ENCODE peak calls at places on chromosomes 13 and 19, in ten cellular contexts. I is fibroblast of pulmonary artery; L is AG10803; F is BE2C; B is SK-N-SH; W is left ventricle myocardium inferior; K is CD8-positive, alpha-beta T cell; T is neural progenitor cell; Q is cardiac fibroblast; G is body of pancreas. X is an unnamed sample.

GRCh38 chr13:40801255-40802217 is 12.1 kb downstream of the SLC25A15 start:
- DNase-seq in I (no peak), L (no peak), F (no peak), B (no peak), W (no peak), K (no peak), T (no peak), Q (no peak), G (peak; percentile 40), X (no peak)

GRCh38 chr19:42683917-42684513 is 56.3 kb downstream of the PSG3 start:
- DNase-seq in I (peak; percentile 50), L (peak; percentile 31), F (peak; percentile 25), B (peak; percentile 9), W (no peak), K (no peak), T (peak; percentile 11), Q (peak; percentile 56), G (no peak), X (no peak)

GRCh38 chr19:41484822-41485221 is 41.9 kb downstream of the ERICH4 start:
- DNase-seq in I (no peak), L (no peak), F (no peak), B (no peak), W (no peak), K (no peak), T (no peak), Q (no peak), G (no peak), X (no peak)

GRCh38 chr13:33697936-33698335 is 120.0 kb upstream of the RFC3 start:
- DNase-seq in I (no peak), L (no peak), F (no peak), B (no peak), W (no peak), K (no peak), T (no peak), Q (no peak), G (no peak), X (no peak)

GRCh38 chr13:113559061-113559460 is 25.5 kb upstream of the TFDP1 start:
- DNase-seq in I (no peak), L (no peak), F (no peak), B (no peak), W (no peak), K (no peak), T (no peak), Q (no peak), G (no peak), X (no peak)

GRCh38 chr13:111846396-111847174 is 220.4 kb upstream of the SOX1 start:
- DNase-seq in I (no peak), L (no peak), F (no peak), B (no peak), W (no peak), K (no peak), T (no peak), Q (no peak), G (no peak), X (no peak)

GRCh38 chr19:47415953-47416666 is 3.2 kb downstream of the MEIS3 start:
- DNase-seq in I (no peak), L (no peak), F (no peak), B (no peak), W (no peak), K (no peak), T (no peak), Q (no peak), G (no peak), X (no peak)

GRCh38 chr13:40132249-40132648 is 476.8 kb downstream of the COG6 start:
- DNase-seq in I (no peak), L (no peak), F (no peak), B (no peak), W (no peak), K (no peak), T (no peak), Q (no peak), G (no peak), X (no peak)

GRCh38 chr13:32713397-32713796 is 127.1 kb downstream of the PDS5B start:
- DNase-seq in I (no peak), L (no peak), F (no peak), B (no peak), W (no peak), K (no peak), T (no peak), Q (no peak), G (no peak), X (no peak)

GRCh38 chr19:47755065-47755761 is 9.9 kb downstream of the NOP53 start:
- DNase-seq in I (no peak), L (no peak), F (no peak), B (no peak), W (no peak), K (no peak), T (no peak), Q (no peak), G (no peak), X (no peak)

GRCh38 chr19:55581145-55581827 is 638 bp upstream of the ZNF579 start:
- DNase-seq in I (no peak), L (no peak), F (no peak), B (no peak), W (no peak), K (no peak), T (peak; percentile 49), Q (no peak), G (no peak), X (no peak)

GRCh38 chr19:56076413-56076998 is 44.6 kb downstream of the ZNF787 start:
- DNase-seq in I (peak; percentile 73), L (peak; percentile 45), F (peak; percentile 69), B (peak; percentile 74), W (no peak), K (peak; percentile 16), T (peak; percentile 62), Q (peak; percentile 72), G (peak; percentile 71), X (no peak)

GRCh38 chr13:88802886-88803285 is 1131.7 kb downstream of the SLITRK5 start:
- DNase-seq in I (no peak), L (no peak), F (no peak), B (no peak), W (no peak), K (no peak), T (no peak), Q (no peak), G (no peak), X (no peak)

GRCh38 chr19:1445932-1446712 is 3.8 kb upstream of the APC2 start:
- DNase-seq in I (no peak), L (no peak), F (peak; percentile 82), B (peak; percentile 99), W (no peak), K (no peak), T (peak; percentile 87), Q (no peak), G (no peak), X (no peak)

GRCh38 chr19:17234911-17235617 is 9.0 kb downstream of the OCEL1 start:
- DNase-seq in I (peak; percentile 45), L (peak; percentile 30), F (peak; percentile 55), B (peak; percentile 86), W (peak; percentile 47), K (peak; percentile 24), T (peak; percentile 76), Q (peak; percentile 54), G (peak; percentile 50), X (peak; percentile 77)

GRCh38 chr13:79497852-79498251 is 16.9 kb downstream of the NDFIP2 start:
- DNase-seq in I (no peak), L (no peak), F (no peak), B (no peak), W (no peak), K (no peak), T (no peak), Q (no peak), G (no peak), X (no peak)

GRCh38 chr13:110454227-110454859 is 107.2 kb downstream of the RAB20 start:
- DNase-seq in I (no peak), L (no peak), F (no peak), B (no peak), W (no peak), K (no peak), T (peak; percentile 40), Q (no peak), G (no peak), X (no peak)

GRCh38 chr13:94656766-94657165 is 55.1 kb downstream of the GPR180 start:
- DNase-seq in I (peak; percentile 78), L (peak; percentile 98), F (no peak), B (no peak), W (no peak), K (no peak), T (no peak), Q (peak; percentile 92), G (no peak), X (no peak)
- TF ChIP-seq CTCF in I (peak; percentile 11), L (peak; percentile 42), F (no peak), B (no peak), W (no peak), K (no peak), T (no peak), Q (peak; percentile 36), G (no peak), X (peak; percentile 7)

GRCh38 chr19:15195381-15195964 is 5.3 kb downstream of the NOTCH3 start:
- DNase-seq in I (peak; percentile 56), L (peak; percentile 58), F (peak; percentile 64), B (peak; percentile 94), W (peak; percentile 39), K (no peak), T (peak; percentile 93), Q (peak; percentile 83), G (peak; percentile 57), X (no peak)
- H3K4me3 ChIP-seq in I (peak overlapping the region; percentile 40), L (peak overlapping the region; percentile 50), F (peak overlapping the region; percentile 42), B (peak overlapping the region; percentile 46), W (peak overlapping the region; percentile 66), K (no peak overlapping the region), T (peak overlapping the region; percentile 63), Q (peak overlapping the region; percentile 34), G (peak overlapping the region; percentile 28), X (no peak overlapping the region)

DNA sequence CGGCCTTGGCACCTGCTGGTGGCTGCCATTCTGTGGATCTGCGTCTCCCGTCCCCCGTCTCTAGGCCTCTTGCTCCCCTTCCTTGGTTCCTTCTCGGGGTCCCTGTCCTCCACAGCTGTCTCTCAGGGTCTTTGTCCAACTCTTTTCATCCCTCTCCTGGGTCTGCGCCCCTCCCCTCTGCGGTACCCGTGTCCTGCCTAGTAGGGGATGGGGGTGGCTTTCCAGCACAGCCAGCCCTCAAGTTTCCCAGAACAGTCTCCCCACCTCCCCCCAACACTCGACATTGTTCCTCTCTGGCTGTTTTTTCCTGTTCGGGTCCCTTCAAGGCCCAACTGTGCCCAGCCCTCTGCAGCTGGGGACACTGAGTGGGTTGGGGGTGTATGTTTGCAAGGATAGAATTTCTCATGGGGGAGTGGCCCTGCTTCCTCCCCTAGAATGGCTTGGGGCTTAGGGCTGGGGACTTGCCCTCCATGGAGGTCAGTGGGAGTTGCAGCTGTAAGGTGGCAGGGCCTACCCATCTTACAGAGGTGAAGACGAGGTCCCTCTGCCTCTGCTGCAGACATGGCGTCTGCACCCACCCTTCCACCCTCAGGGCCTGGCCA is 762 bp upstream of the ADM5 start:
- DNase-seq in I (no peak), L (no peak), F (no peak), B (no peak), W (no peak), K (no peak), T (no peak), Q (no peak), G (no peak), X (no peak)
- TF ChIP-seq CTCF in I (no peak), L (no peak), F (no peak), B (no peak), W (no peak), K (no peak), T (no peak), Q (no peak), G (no peak), X (no peak)

DNA sequence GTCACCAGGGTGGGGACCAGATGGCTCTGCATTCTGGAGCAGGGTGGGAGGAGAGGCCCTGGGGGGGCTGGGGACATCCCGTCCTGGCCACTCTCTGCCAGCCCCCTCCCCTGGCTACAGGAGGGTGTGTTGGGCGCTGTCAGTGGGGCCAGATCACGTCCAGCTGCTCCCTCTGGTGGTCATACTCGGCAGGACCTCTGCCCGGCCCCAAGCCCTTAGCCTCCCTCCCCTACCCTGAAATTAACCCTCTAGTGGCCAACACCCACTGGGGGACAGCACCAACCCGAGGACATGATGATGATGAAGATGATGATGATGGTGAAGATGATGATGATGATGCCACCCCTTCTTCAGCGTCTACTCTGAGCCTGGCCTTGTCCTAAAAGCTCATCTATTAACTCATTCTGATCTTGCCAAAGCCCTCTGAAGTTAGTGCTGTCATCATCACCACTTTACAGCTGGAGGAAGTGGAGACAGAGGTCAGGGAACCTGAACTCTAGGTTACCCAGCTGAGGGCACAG is 590 bp upstream of the LGI4 start:
- DNase-seq in I (peak; percentile 69), L (peak; percentile 51), F (peak; percentile 81), B (peak; percentile 98), W (peak; percentile 84), K (peak; percentile 42), T (peak; percentile 88), Q (peak; percentile 69), G (peak; percentile 81), X (peak; percentile 54)
- H3K4me3 ChIP-seq in I (no peak overlapping the region), L (no peak overlapping the region), F (no peak overlapping the region), B (no peak overlapping the region), W (peak overlapping the region; percentile 57), K (no peak overlapping the region), T (peak overlapping the region; percentile 33), Q (no peak overlapping the region), G (no peak overlapping the region), X (no peak overlapping the region)